ENCODE peak calls at places on chromosome X, in nine cellular contexts. One of them, this sample, is unnamed.

GRCh38 chrX:141405878-141406492 is 163.7 kb upstream of the SPANXC start:
- DNase-seq in cardiac fibroblast: peak
- DNase-seq in lower leg skin: no peak
- DNase-seq in mesendoderm: no peak
- DNase-seq in HCT116: no peak
- DNase-seq in cardiac muscle cell: no peak
- DNase-seq in neuronal stem cell: no peak
- DNase-seq in fibroblast of mammary gland: peak
- DNase-seq in stomach: no peak
- DNase-seq in this sample: no peak

GRCh38 chrX:13090261-13091110 is 46.1 kb upstream of the FAM9C start:
- DNase-seq in cardiac fibroblast: peak
- DNase-seq in lower leg skin: no peak
- DNase-seq in mesendoderm: no peak
- DNase-seq in HCT116: no peak
- DNase-seq in cardiac muscle cell: no peak
- DNase-seq in neuronal stem cell: no peak
- DNase-seq in fibroblast of mammary gland: no peak
- DNase-seq in stomach: no peak
- DNase-seq in this sample: peak

GRCh38 chrX:10326578-10326977 is 169.8 kb downstream of the CLCN4 start:
- DNase-seq in cardiac fibroblast: peak
- DNase-seq in lower leg skin: no peak
- DNase-seq in mesendoderm: no peak
- DNase-seq in HCT116: peak
- DNase-seq in cardiac muscle cell: no peak
- DNase-seq in neuronal stem cell: no peak
- DNase-seq in fibroblast of mammary gland: peak
- DNase-seq in stomach: no peak
- DNase-seq in this sample: peak

GRCh38 chrX:46588263-46588662 is 14.7 kb downstream of the CHST7 start:
- DNase-seq in cardiac fibroblast: peak
- DNase-seq in lower leg skin: no peak
- DNase-seq in mesendoderm: peak
- DNase-seq in HCT116: no peak
- DNase-seq in cardiac muscle cell: no peak
- DNase-seq in neuronal stem cell: no peak
- DNase-seq in fibroblast of mammary gland: peak
- DNase-seq in stomach: no peak
- DNase-seq in this sample: no peak

GRCh38 chrX:53682885-53683555 is 3.5 kb downstream of the HUWE1 start:
- DNase-seq in cardiac fibroblast: peak
- DNase-seq in lower leg skin: no peak
- DNase-seq in mesendoderm: peak
- DNase-seq in HCT116: no peak
- DNase-seq in cardiac muscle cell: peak
- DNase-seq in neuronal stem cell: no peak
- DNase-seq in fibroblast of mammary gland: peak
- DNase-seq in stomach: no peak
- DNase-seq in this sample: peak

GRCh38 chrX:104351173-104351769 is 96.5 kb upstream of the ESX1 start:
- DNase-seq in cardiac fibroblast: peak
- DNase-seq in lower leg skin: no peak
- DNase-seq in mesendoderm: peak
- DNase-seq in HCT116: peak
- DNase-seq in cardiac muscle cell: no peak
- DNase-seq in neuronal stem cell: no peak
- DNase-seq in fibroblast of mammary gland: peak
- DNase-seq in stomach: no peak
- DNase-seq in this sample: no peak

GRCh38 chrX:9865804-9866471 is 79.7 kb downstream of the SHROOM2 start:
- DNase-seq in cardiac fibroblast: no peak
- DNase-seq in lower leg skin: no peak
- DNase-seq in mesendoderm: peak
- DNase-seq in HCT116: peak
- DNase-seq in cardiac muscle cell: no peak
- DNase-seq in neuronal stem cell: no peak
- DNase-seq in fibroblast of mammary gland: peak
- DNase-seq in stomach: no peak
- DNase-seq in this sample: no peak

GRCh38 chrX:118221733-118222132 is 105.1 kb upstream of the KLHL13 start:
- DNase-seq in cardiac fibroblast: no peak
- DNase-seq in lower leg skin: no peak
- DNase-seq in mesendoderm: no peak
- DNase-seq in HCT116: no peak
- DNase-seq in cardiac muscle cell: no peak
- DNase-seq in neuronal stem cell: no peak
- DNase-seq in fibroblast of mammary gland: peak
- DNase-seq in stomach: no peak
- DNase-seq in this sample: no peak

GRCh38 chrX:2898861-2899512 is 30.2 kb downstream of the ARSD start:
- DNase-seq in cardiac fibroblast: no peak
- DNase-seq in lower leg skin: no peak
- DNase-seq in mesendoderm: no peak
- DNase-seq in HCT116: no peak
- DNase-seq in cardiac muscle cell: no peak
- DNase-seq in neuronal stem cell: no peak
- DNase-seq in fibroblast of mammary gland: no peak
- DNase-seq in stomach: peak
- DNase-seq in this sample: no peak
- H3K4me3 ChIP-seq in cardiac fibroblast: no peak
- H3K4me3 ChIP-seq in lower leg skin: no peak
- H3K4me3 ChIP-seq in mesendoderm: no peak
- H3K4me3 ChIP-seq in HCT116: no peak
- H3K4me3 ChIP-seq in cardiac muscle cell: no peak
- H3K4me3 ChIP-seq in neuronal stem cell: no peak
- H3K4me3 ChIP-seq in fibroblast of mammary gland: no peak
- H3K4me3 ChIP-seq in stomach: no peak
- H3K4me3 ChIP-seq in this sample: no peak

GRCh38 chrX:37997096-37997495 is 9.3 kb upstream of the SYTL5 start:
- DNase-seq in cardiac fibroblast: no peak
- DNase-seq in lower leg skin: no peak
- DNase-seq in mesendoderm: no peak
- DNase-seq in HCT116: no peak
- DNase-seq in cardiac muscle cell: no peak
- DNase-seq in neuronal stem cell: no peak
- DNase-seq in fibroblast of mammary gland: no peak
- DNase-seq in stomach: no peak
- DNase-seq in this sample: no peak

GRCh38 chrX:37995428-37995827 is 10.9 kb upstream of the SYTL5 start:
- DNase-seq in cardiac fibroblast: no peak
- DNase-seq in lower leg skin: no peak
- DNase-seq in mesendoderm: peak
- DNase-seq in HCT116: no peak
- DNase-seq in cardiac muscle cell: no peak
- DNase-seq in neuronal stem cell: no peak
- DNase-seq in fibroblast of mammary gland: no peak
- DNase-seq in stomach: no peak
- DNase-seq in this sample: no peak

GRCh38 chrX:37998586-37999267 is 7.6 kb upstream of the SYTL5 start:
- DNase-seq in cardiac fibroblast: no peak
- DNase-seq in lower leg skin: no peak
- DNase-seq in mesendoderm: no peak
- DNase-seq in HCT116: peak
- DNase-seq in cardiac muscle cell: no peak
- DNase-seq in neuronal stem cell: no peak
- DNase-seq in fibroblast of mammary gland: peak
- DNase-seq in stomach: no peak
- DNase-seq in this sample: no peak

GRCh38 chrX:37989304-37989703 is 17.0 kb upstream of the SYTL5 start:
- DNase-seq in cardiac fibroblast: no peak
- DNase-seq in lower leg skin: no peak
- DNase-seq in mesendoderm: peak
- DNase-seq in HCT116: no peak
- DNase-seq in cardiac muscle cell: no peak
- DNase-seq in neuronal stem cell: no peak
- DNase-seq in fibroblast of mammary gland: no peak
- DNase-seq in stomach: no peak
- DNase-seq in this sample: no peak

DNA sequence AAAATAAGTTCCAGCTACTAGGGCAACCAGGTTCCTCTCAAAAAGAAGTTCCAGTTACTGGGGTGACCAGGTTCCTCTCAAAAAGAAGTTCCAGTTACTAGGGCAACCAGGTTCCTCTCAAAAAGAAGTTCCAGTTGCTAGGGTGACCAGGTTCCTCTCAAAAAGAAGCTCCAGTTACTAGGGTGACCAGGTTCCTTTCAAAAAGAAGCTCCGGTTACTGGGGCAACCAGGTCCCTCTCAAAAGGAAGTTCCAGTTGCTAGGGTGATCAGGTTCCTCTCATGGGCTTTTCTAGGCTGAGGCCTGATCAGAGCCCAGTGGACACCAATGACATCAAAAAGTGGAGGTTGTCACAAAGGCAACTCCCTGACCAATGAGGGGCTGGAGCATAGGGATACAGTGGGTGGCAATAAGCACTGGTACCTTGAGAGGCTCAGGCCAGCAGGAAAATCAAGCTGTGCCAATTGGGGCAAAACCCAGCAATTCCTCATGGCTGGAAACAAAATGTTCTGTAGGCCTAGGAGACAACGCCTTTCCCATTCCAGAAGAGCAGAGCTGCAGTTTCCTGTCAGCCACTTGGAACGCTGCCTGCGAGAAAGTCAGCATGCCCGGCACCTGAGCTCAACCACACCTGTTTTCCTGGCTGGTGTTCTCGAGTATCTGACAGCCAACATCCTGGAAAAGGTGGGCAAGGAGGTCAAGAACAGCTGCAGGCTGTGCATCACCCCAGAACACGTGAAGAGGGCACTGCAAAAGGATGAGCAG is 12.3 kb upstream of the SYTL5 start:
- DNase-seq in cardiac fibroblast: no peak
- DNase-seq in lower leg skin: peak
- DNase-seq in mesendoderm: peak
- DNase-seq in HCT116: peak
- DNase-seq in cardiac muscle cell: no peak
- DNase-seq in neuronal stem cell: peak
- DNase-seq in fibroblast of mammary gland: no peak
- DNase-seq in stomach: peak
- DNase-seq in this sample: no peak
- H3K4me3 ChIP-seq in cardiac fibroblast: no peak
- H3K4me3 ChIP-seq in lower leg skin: no peak
- H3K4me3 ChIP-seq in mesendoderm: no peak
- H3K4me3 ChIP-seq in HCT116: no peak
- H3K4me3 ChIP-seq in cardiac muscle cell: no peak
- H3K4me3 ChIP-seq in neuronal stem cell: no peak
- H3K4me3 ChIP-seq in fibroblast of mammary gland: no peak
- H3K4me3 ChIP-seq in stomach: no peak
- H3K4me3 ChIP-seq in this sample: no peak

GRCh38 chrX:87571965-87572364 is 54.4 kb downstream of the KLHL4 start:
- DNase-seq in cardiac fibroblast: peak
- DNase-seq in lower leg skin: no peak
- DNase-seq in mesendoderm: no peak
- DNase-seq in HCT116: no peak
- DNase-seq in cardiac muscle cell: no peak
- DNase-seq in neuronal stem cell: no peak
- DNase-seq in fibroblast of mammary gland: peak
- DNase-seq in stomach: no peak
- DNase-seq in this sample: no peak
- H3K4me3 ChIP-seq in cardiac fibroblast: no peak
- H3K4me3 ChIP-seq in lower leg skin: no peak
- H3K4me3 ChIP-seq in mesendoderm: no peak
- H3K4me3 ChIP-seq in HCT116: no peak
- H3K4me3 ChIP-seq in cardiac muscle cell: no peak
- H3K4me3 ChIP-seq in neuronal stem cell: no peak
- H3K4me3 ChIP-seq in fibroblast of mammary gland: no peak
- H3K4me3 ChIP-seq in stomach: no peak
- H3K4me3 ChIP-seq in this sample: no peak

DNA sequence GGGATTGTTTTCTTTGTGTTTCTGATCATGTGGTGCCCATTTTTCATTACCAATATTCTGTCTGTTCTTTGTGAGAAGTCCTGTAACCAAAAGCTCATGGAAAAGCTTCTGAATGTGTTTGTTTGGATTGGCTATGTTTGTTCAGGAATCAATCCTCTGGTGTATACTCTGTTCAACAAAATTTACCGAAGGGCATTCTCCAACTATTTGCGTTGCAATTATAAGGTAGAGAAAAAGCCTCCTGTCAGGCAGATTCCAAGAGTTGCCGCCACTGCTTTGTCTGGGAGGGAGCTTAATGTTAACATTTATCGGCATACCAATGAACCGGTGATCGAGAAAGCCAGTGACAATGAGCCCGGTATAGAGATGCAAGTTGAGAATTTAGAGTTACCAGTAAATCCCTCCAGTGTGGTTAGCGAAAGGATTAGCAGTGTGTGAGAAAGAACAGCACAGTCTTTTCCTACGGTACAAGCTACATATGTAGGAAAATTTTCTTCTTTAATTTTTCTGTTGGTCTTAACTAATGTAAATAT is 110.4 kb downstream of the IL13RA2 start:
- DNase-seq in cardiac fibroblast: no peak
- DNase-seq in lower leg skin: no peak
- DNase-seq in mesendoderm: no peak
- DNase-seq in HCT116: no peak
- DNase-seq in cardiac muscle cell: no peak
- DNase-seq in neuronal stem cell: no peak
- DNase-seq in fibroblast of mammary gland: no peak
- DNase-seq in stomach: no peak
- DNase-seq in this sample: no peak
- H3K4me3 ChIP-seq in cardiac fibroblast: no peak
- H3K4me3 ChIP-seq in lower leg skin: no peak
- H3K4me3 ChIP-seq in mesendoderm: no peak
- H3K4me3 ChIP-seq in HCT116: no peak
- H3K4me3 ChIP-seq in cardiac muscle cell: no peak
- H3K4me3 ChIP-seq in neuronal stem cell: no peak
- H3K4me3 ChIP-seq in fibroblast of mammary gland: no peak
- H3K4me3 ChIP-seq in stomach: no peak
- H3K4me3 ChIP-seq in this sample: no peak

GRCh38 chrX:115344885-115345653 is 55.6 kb downstream of the LUZP4 start:
- DNase-seq in cardiac fibroblast: peak
- DNase-seq in lower leg skin: peak
- DNase-seq in mesendoderm: peak
- DNase-seq in HCT116: peak
- DNase-seq in cardiac muscle cell: peak
- DNase-seq in neuronal stem cell: peak
- DNase-seq in fibroblast of mammary gland: peak
- DNase-seq in stomach: peak
- DNase-seq in this sample: peak
- H3K4me3 ChIP-seq in cardiac fibroblast: no peak
- H3K4me3 ChIP-seq in lower leg skin: no peak
- H3K4me3 ChIP-seq in mesendoderm: no peak
- H3K4me3 ChIP-seq in HCT116: no peak
- H3K4me3 ChIP-seq in cardiac muscle cell: no peak
- H3K4me3 ChIP-seq in neuronal stem cell: no peak
- H3K4me3 ChIP-seq in fibroblast of mammary gland: no peak
- H3K4me3 ChIP-seq in stomach: no peak
- H3K4me3 ChIP-seq in this sample: peak

DNA sequence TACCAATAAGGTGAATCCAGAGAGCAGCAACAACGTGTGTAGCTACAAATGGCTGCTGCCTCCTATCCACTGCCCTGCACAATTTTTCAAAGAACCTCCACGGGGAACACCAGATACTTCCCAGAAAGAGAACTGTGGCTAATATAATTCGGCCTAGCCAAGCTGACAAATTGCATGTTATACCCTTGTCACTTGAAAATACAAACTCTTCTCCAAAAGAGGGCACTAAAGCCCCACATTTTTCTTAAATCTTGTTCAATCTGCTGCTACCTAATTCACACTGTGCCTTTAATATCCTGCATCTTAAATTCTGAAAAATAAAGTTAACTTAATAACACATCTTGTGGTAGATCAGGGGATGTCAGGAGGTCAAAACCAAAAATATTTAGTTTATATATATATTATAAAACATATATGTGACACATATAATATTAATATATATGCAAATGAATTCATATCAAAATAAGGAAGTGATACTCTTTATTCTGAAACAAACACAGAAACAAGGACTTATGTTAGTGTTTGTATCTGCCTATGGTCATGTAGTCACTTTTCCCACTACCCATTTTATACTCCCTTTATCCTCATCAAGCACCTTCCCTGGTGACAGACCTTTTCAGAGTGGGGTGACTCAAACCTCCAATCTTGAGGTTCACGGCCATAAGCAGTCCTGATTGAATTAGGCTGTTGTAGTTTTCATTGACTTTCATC is 24.1 kb downstream of the CT45A1 start:
- DNase-seq in cardiac fibroblast: peak
- DNase-seq in lower leg skin: no peak
- DNase-seq in mesendoderm: no peak
- DNase-seq in HCT116: peak
- DNase-seq in cardiac muscle cell: no peak
- DNase-seq in neuronal stem cell: no peak
- DNase-seq in fibroblast of mammary gland: peak
- DNase-seq in stomach: no peak
- DNase-seq in this sample: no peak
- H3K4me3 ChIP-seq in cardiac fibroblast: no peak
- H3K4me3 ChIP-seq in lower leg skin: no peak
- H3K4me3 ChIP-seq in mesendoderm: no peak
- H3K4me3 ChIP-seq in HCT116: no peak
- H3K4me3 ChIP-seq in cardiac muscle cell: no peak
- H3K4me3 ChIP-seq in neuronal stem cell: no peak
- H3K4me3 ChIP-seq in fibroblast of mammary gland: no peak
- H3K4me3 ChIP-seq in stomach: no peak
- H3K4me3 ChIP-seq in this sample: no peak